ENCODE peak calls at places on chromosomes 3 and 15, in six cellular contexts. X, U, C, T, B and L are unnamed samples.

GRCh38 chr3:58041182-58041825 is 33.1 kb downstream of the FLNB start:
- DNase-seq in X (no peak), U (no peak), C (no peak), T (no peak), B (no peak), L (no peak)

GRCh38 chr3:149009732-149010131 is 18.4 kb downstream of the GYG1 start:
- DNase-seq in X (no peak), U (no peak), C (no peak), T (no peak), B (no peak), L (no peak)

GRCh38 chr3:172082269-172082668 is 42.9 kb downstream of the FNDC3B start:
- DNase-seq in X (no peak), U (no peak), C (no peak), T (no peak), B (peak), L (no peak)

GRCh38 chr15:92667291-92667904 is 11.8 kb upstream of the FAM174B start:
- DNase-seq in X (no peak), U (peak), C (no peak), T (no peak), B (no peak), L (no peak)

GRCh38 chr3:183213941-183214612 is 39.0 kb upstream of the B3GNT5 start:
- DNase-seq in X (no peak), U (no peak), C (no peak), T (no peak), B (no peak), L (no peak)

GRCh38 chr3:185200639-185201038 is 47.8 kb upstream of the C3orf70 start:
- DNase-seq in X (no peak), U (no peak), C (no peak), T (peak), B (no peak), L (no peak)

GRCh38 chr15:90053685-90054466 is 48.4 kb downstream of the IDH2 start:
- DNase-seq in X (no peak), U (no peak), C (no peak), T (no peak), B (no peak), L (no peak)

GRCh38 chr3:72797773-72798543 is 50.3 kb downstream of the SHQ1 start:
- DNase-seq in X (no peak), U (no peak), C (no peak), T (peak), B (no peak), L (no peak)

GRCh38 chr3:178170698-178171535 is 365.3 kb upstream of the KCNMB2 start:
- DNase-seq in X (no peak), U (no peak), C (no peak), T (peak), B (peak), L (peak)

GRCh38 chr15:100058458-100058857 is 283.3 kb downstream of the ADAMTS17 start:
- DNase-seq in X (peak), U (no peak), C (peak), T (no peak), B (no peak), L (no peak)

GRCh38 chr15:60727260-60727659 is 248.3 kb upstream of the ICE2 start:
- DNase-seq in X (no peak), U (no peak), C (no peak), T (no peak), B (no peak), L (no peak)

GRCh38 chr3:63912768-63913588 is 795 bp upstream of the SCAANT1 start:
- DNase-seq in X (peak), U (peak), C (no peak), T (peak), B (peak), L (peak)

GRCh38 chr3:53571264-53571663 is 76.9 kb downstream of the CACNA1D start:
- DNase-seq in X (no peak), U (no peak), C (no peak), T (no peak), B (no peak), L (no peak)

GRCh38 chr15:99433757-99434211 is 132.0 kb upstream of the MEF2A start:
- DNase-seq in X (no peak), U (no peak), C (peak), T (no peak), B (no peak), L (peak)

GRCh38 chr3:5270656-5271055 is 83.1 kb downstream of the EDEM1 start:
- DNase-seq in X (peak), U (no peak), C (no peak), T (no peak), B (no peak), L (no peak)

GRCh38 chr3:108124337-108125150 is 33.7 kb upstream of the CD47 start:
- DNase-seq in X (no peak), U (no peak), C (no peak), T (peak), B (no peak), L (no peak)

DNA sequence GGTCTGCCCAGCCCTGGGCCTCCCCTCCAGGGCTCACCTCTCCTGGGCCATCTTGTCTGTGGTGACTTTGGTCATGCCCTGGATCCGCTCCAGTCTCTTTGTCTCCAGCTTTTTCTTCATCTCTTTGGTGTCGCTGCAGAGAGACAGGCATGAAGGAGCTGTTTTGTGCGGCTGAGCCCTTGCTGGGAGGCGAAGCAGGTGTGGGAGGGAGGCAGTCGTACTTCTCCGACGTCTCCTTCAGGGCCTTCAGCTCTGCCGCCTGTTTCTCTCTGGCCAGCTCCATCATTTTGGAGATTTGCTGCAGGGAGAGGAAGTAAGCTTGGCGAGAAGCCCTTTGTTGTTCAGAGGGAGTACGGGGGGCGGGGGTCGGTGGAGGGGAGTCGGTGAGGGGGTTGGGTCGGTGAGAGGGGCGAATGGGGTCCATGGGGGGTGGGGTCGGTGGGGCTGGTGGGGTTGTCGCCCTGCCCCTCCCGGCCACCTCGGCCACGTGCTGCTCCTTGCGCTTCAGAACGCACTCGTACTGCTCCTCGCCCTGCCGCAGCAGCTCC is 7.8 kb upstream of the ANKRD63 start:
- DNase-seq in X (no peak), U (no peak), C (no peak), T (no peak), B (no peak), L (no peak)
- H3K4me3 ChIP-seq in X (peak), U (peak), C (peak), T (peak), B (peak), L (no peak)

DNA sequence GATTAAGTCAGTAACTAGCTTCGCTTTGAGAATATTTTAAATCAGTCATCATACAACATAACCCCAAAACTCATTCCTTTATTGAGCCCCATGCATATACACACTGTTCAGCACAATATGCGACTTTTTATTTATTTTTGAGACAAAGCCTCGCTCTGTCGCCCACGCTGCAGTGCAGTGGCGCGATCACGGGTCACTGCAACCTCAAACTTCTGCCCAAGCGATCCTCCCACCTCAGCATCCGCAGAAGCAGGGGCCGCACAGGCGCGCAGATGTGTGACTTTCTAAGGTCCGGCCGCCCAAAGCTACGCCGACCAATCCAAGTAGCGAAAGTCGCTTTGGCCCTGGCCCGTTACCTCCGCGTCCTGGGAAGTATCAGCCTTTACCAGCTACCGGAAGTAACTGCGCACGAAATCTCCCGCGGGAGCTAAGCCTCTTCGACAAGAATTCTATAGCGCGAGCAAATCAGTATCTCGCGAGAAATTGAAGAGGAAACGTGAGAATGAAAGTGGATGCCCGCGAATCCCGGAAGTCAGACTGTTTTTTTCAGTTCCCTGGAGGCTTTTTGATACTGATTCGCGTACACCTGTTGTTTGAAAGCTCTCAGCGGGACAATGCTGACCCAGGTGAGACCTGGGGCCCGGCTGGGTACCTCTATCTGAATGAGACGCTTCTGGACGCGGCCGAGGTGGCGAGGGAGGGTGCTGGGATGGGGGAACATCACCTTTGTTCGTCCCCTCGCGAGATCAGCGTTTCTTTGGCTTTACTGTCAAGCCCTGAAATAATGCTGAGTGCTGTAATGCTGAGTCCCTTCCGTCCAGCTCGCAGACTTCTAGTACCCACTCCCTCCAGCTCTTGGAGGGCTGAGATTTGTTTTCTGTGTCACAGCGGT is at the start of the genes DHFR2 and NSUN3:
- DNase-seq in X (peak), U (peak), C (peak), T (peak), B (peak), L (peak)
- TF ChIP-seq POLR2A in X (no peak), U (peak), C (peak), T (peak), B (peak), L (no peak)

GRCh38 chr15:48646364-48646763 is 855 bp upstream of the FBN1 start:
- DNase-seq in X (no peak), U (peak), C (no peak), T (no peak), B (no peak), L (no peak)
- H3K4me3 ChIP-seq in X (peak), U (peak), C (peak), T (no peak), B (peak), L (peak)

GRCh38 chr3:9946112-9947024 is 5.8 kb downstream of the PRRT3 start:
- DNase-seq in X (peak), U (peak), C (peak), T (no peak), B (peak), L (peak)
- TF ChIP-seq POLR2A in X (no peak), U (peak), C (peak), T (no peak), B (peak), L (no peak)

GRCh38 chr3:78035020-78035660 is 995.2 kb downstream of the ROBO2 start:
- DNase-seq in X (no peak), U (no peak), C (no peak), T (no peak), B (no peak), L (no peak)
- H3K4me3 ChIP-seq in X (no peak), U (no peak), C (no peak), T (no peak), B (no peak), L (no peak)

DNA sequence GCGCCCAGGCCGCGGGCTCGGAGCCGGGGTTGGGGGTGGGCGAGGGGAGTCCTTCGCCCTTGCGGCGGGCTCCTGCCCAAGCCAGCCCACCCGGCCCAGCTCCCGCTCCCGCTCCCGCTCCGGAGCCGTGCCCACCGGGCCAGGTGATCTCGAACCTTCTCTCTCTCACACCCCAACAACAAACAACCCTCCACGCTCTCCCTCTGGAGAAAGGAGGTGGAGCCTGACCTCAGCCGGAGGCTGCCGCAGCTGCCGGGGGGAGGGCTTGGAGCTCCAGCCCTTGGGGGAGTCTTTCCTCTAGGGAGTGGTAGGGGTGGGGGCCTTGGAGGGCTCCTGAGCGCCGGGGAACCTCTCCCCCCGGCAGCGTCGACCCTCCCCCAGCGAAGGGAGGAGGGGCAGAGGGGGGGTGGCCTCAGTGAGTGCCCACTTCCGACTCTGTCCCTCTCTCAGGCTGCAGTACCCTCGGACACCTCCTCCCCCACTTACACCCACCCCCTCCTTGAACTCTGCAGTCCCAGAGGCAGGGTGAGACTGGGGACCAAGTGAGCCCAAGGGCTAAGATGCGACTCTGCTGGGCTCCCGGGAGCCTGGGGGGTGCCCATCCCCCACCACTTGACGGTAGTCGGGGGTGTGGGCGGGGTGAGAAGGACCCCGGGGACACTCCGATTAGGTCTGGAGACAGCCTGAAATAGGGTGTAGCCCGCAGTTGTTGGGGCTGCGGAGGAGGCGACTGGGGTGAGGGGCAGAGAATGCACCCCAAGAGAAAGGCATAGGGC is 4.4 kb upstream of the BAHD1 start:
- DNase-seq in X (no peak), U (peak), C (peak), T (peak), B (no peak), L (peak)
- TF ChIP-seq POLR2A in X (no peak), U (no peak), C (no peak), T (peak), B (no peak), L (no peak)